ENCODE peak calls at places on chromosomes 13 and 19, in nine cellular contexts. G is fibroblast of the aortic adventitia; F is kidney tubule cell; Q is endodermal cell; E is T1000; P is progenitor cell of endocrine pancreas; V is activated CD4-positive, CD25-positive, alpha-beta regulatory T cell; Y is CD8-positive, alpha-beta memory T cell; I is H9. R is an unnamed sample.

GRCh38 chr13:112685856-112686255 is 4.0 kb upstream of the ATP11A start:
- DNase-seq in G (no peak), F (peak), Q (peak), E (no peak), P (peak), V (no peak), Y (no peak), I (peak), R (no peak)

GRCh38 chr13:28754698-28755545 is 36.2 kb upstream of the SLC46A3 start:
- DNase-seq in G (peak), F (peak), Q (peak), E (no peak), P (no peak), V (no peak), Y (no peak), I (peak), R (no peak)

GRCh38 chr19:12913011-12913561 is 6.0 kb downstream of the SYCE2 start:
- DNase-seq in G (peak), F (no peak), Q (peak), E (no peak), P (no peak), V (no peak), Y (no peak), I (peak), R (peak)

GRCh38 chr19:4066176-4066606 is 508 bp downstream of the ZBTB7A start:
- DNase-seq in G (no peak), F (no peak), Q (no peak), E (no peak), P (no peak), V (peak), Y (peak), I (no peak), R (no peak)

GRCh38 chr13:29516880-29517279 is 78.6 kb downstream of the SLC7A1 start:
- DNase-seq in G (no peak), F (no peak), Q (no peak), E (no peak), P (no peak), V (no peak), Y (no peak), I (no peak), R (no peak)

GRCh38 chr13:78636493-78636892 is 22.5 kb downstream of the OBI1 start:
- DNase-seq in G (no peak), F (no peak), Q (no peak), E (no peak), P (no peak), V (no peak), Y (no peak), I (no peak), R (no peak)

GRCh38 chr13:23506071-23506820 is 64.0 kb upstream of the TNFRSF19 start:
- DNase-seq in G (no peak), F (peak), Q (no peak), E (no peak), P (no peak), V (no peak), Y (no peak), I (no peak), R (peak)

GRCh38 chr19:57053401-57053800 is 66.4 kb upstream of the USP29 start:
- DNase-seq in G (no peak), F (no peak), Q (no peak), E (no peak), P (no peak), V (no peak), Y (no peak), I (no peak), R (no peak)

GRCh38 chr13:95301135-95301946 is at the start of gene ABCC4:
- DNase-seq in G (peak), F (peak), Q (peak), E (peak), P (peak), V (peak), Y (peak), I (peak), R (peak)

GRCh38 chr19:31099470-31100190 is 249.6 kb downstream of the TSHZ3 start:
- DNase-seq in G (peak), F (no peak), Q (no peak), E (no peak), P (no peak), V (no peak), Y (no peak), I (no peak), R (peak)

GRCh38 chr13:48403929-48404328 is 9.0 kb downstream of the LPAR6 start:
- DNase-seq in G (no peak), F (no peak), Q (no peak), E (no peak), P (no peak), V (no peak), Y (no peak), I (no peak), R (no peak)

GRCh38 chr19:7912697-7913564 is 1.7 kb upstream of the TGFBR3L start:
- DNase-seq in G (no peak), F (no peak), Q (no peak), E (no peak), P (no peak), V (no peak), Y (no peak), I (no peak), R (no peak)

GRCh38 chr13:41966671-41967070 is 5.8 kb upstream of the VWA8 start:
- DNase-seq in G (no peak), F (no peak), Q (no peak), E (no peak), P (no peak), V (no peak), Y (no peak), I (no peak), R (peak)

R was measured in fibroblast of lung.